ENCODE peak calls at places on chromosomes 5 and 9, in six cellular contexts. T, R, L, U, Z and I are unnamed samples.
A peak's percentile ranks its signal among the peaks of the same experiment; 100 is the strongest.

GRCh38 chr5:54766748-54767147 is 218.6 kb downstream of the ESM1 start:
- DNase-seq in L (no peak), R (no peak), T (peak; percentile 24), Z (no peak), U (no peak), I (no peak)

GRCh38 chr5:52943808-52944207 is 45.3 kb upstream of the ITGA2 start:
- DNase-seq in T (no peak), L (no peak), Z (no peak), U (no peak), R (no peak), I (no peak)

GRCh38 chr5:91928751-91929521 is 545.8 kb upstream of the ARRDC3 start:
- DNase-seq in T (peak; percentile 31), L (no peak), R (peak; percentile 15), Z (no peak), U (no peak), I (no peak)

GRCh38 chr5:36696059-36696673 is 89.8 kb downstream of the SLC1A3 start:
- DNase-seq in L (peak; percentile 22), U (peak; percentile 45), T (peak; percentile 60), Z (peak; percentile 44), R (peak; percentile 82), I (peak; percentile 22)

GRCh38 chr5:147547730-147548129 is 37.9 kb upstream of the DPYSL3 start:
- DNase-seq in Z (no peak), R (no peak), U (no peak), T (no peak), L (no peak), I (no peak)

GRCh38 chr9:125909497-125909896 is 162.3 kb downstream of the PBX3 start:
- DNase-seq in L (no peak), Z (no peak), T (no peak), U (no peak), R (no peak), I (no peak)

GRCh38 chr5:180704362-180704761 is 35.5 kb downstream of the OR2Y1 start:
- DNase-seq in T (no peak), Z (no peak), L (peak; percentile 2), R (no peak), U (no peak), I (no peak)

GRCh38 chr5:61534481-61535267 is 202.6 kb downstream of the ZSWIM6 start:
- DNase-seq in U (no peak), R (no peak), Z (no peak), T (no peak), L (no peak), I (no peak)

GRCh38 chr5:111389390-111390082 is 122.8 kb downstream of the STARD4 start:
- DNase-seq in R (no peak), L (no peak), T (no peak), U (no peak), Z (no peak), I (no peak)

GRCh38 chr5:55668356-55668755 is 43.8 kb downstream of the SLC38A9 start:
- DNase-seq in U (no peak), R (no peak), T (peak; percentile 11), Z (peak; percentile 30), L (peak; percentile 81), I (peak; percentile 72)

GRCh38 chr5:159343295-159344094 is 13.2 kb upstream of the IL12B start:
- DNase-seq in T (no peak), Z (no peak), R (no peak), L (no peak), U (no peak), I (no peak)

GRCh38 chr5:168214071-168214470 is 77.4 kb upstream of the WWC1 start:
- DNase-seq in L (no peak), T (no peak), U (no peak), R (no peak), Z (no peak), I (no peak)

GRCh38 chr9:126365780-126366179 is 39.2 kb downstream of the MVB12B start:
- DNase-seq in L (no peak), T (no peak), R (peak; percentile 60), Z (no peak), U (no peak), I (no peak)

GRCh38 chr9:135100241-135101067 is 13.0 kb downstream of the OLFM1 start:
- DNase-seq in U (no peak), R (no peak), Z (no peak), L (no peak), T (no peak), I (no peak)

GRCh38 chr5:73812962-73813588 is 187.1 kb downstream of the ARHGEF28 start:
- DNase-seq in Z (no peak), T (no peak), U (no peak), L (no peak), R (no peak), I (no peak)

GRCh38 chr5:14871573-14872069 is at the start of gene ANKH:
- DNase-seq in U (peak; percentile 70), R (peak; percentile 95), Z (peak; percentile 48), T (peak; percentile 89), L (no peak), I (peak; percentile 17)

GRCh38 chr5:58381566-58381965 is 78.3 kb downstream of the PLK2 start:
- DNase-seq in L (no peak), Z (no peak), R (no peak), T (no peak), U (no peak), I (no peak)

GRCh38 chr9:96176901-96177718 is 124.9 kb downstream of the HSD17B3 start:
- DNase-seq in U (no peak), T (no peak), L (no peak), Z (peak; percentile 36), R (peak; percentile 67), I (no peak)

GRCh38 chr9:99405369-99405768 is 183.3 kb downstream of the SEC61B start:
- DNase-seq in T (no peak), R (no peak), Z (no peak), U (no peak), L (no peak), I (no peak)

GRCh38 chr9:136808781-136809158 is 1.0 kb downstream of the RABL6 start:
- DNase-seq in R (no peak), Z (no peak), U (no peak), L (no peak), T (no peak), I (no peak)

GRCh38 chr9:95045751-95046150 is 271.8 kb downstream of the FANCC start:
- DNase-seq in L (no peak), R (peak; percentile 62), U (no peak), Z (no peak), T (no peak), I (no peak)

GRCh38 chr5:170405822-170406221 is 16.7 kb upstream of the KCNMB1 start:
- DNase-seq in U (no peak), Z (no peak), L (no peak), T (no peak), R (no peak), I (no peak)

GRCh38 chr5:1523793-1524480 is at the start of gene LPCAT1:
- DNase-seq in Z (no peak), T (peak; percentile 83), R (peak; percentile 97), U (peak; percentile 71), L (no peak), I (no peak)

GRCh38 chr5:117657591-117657990 is 1083.0 kb upstream of the SEMA6A start:
- DNase-seq in T (no peak), U (no peak), R (no peak), Z (no peak), L (no peak), I (no peak)

GRCh38 chr9:3008091-3008490 is 164.2 kb upstream of the PUM3 start:
- DNase-seq in L (no peak), T (no peak), R (peak; percentile 23), U (no peak), Z (no peak), I (no peak)

GRCh38 chr5:82257247-82257646 is 20.9 kb downstream of the RPS23 start:
- DNase-seq in U (no peak), Z (no peak), T (no peak), L (no peak), R (no peak), I (no peak)

GRCh38 chr5:158463971-158464370 is 605.0 kb upstream of the CLINT1 start:
- DNase-seq in Z (peak; percentile 72), U (no peak), R (no peak), T (no peak), L (no peak), I (no peak)

GRCh38 chr5:94540856-94541494 is 77.4 kb downstream of the KIAA0825 start:
- DNase-seq in Z (no peak), U (no peak), R (no peak), L (no peak), T (peak; percentile 5), I (no peak)

GRCh38 chr5:157476699-157477408 is 16.8 kb downstream of the NIPAL4 start:
- DNase-seq in U (peak; percentile 31), Z (peak; percentile 65), T (peak; percentile 79), L (peak; percentile 24), R (peak; percentile 71), I (peak; percentile 26)

GRCh38 chr5:160359816-160360215 is 10.6 kb downstream of the C1QTNF2 start:
- DNase-seq in T (no peak), L (no peak), U (no peak), R (peak; percentile 55), Z (no peak), I (no peak)

GRCh38 chr9:131524578-131525315 is 6.3 kb downstream of the UCK1 start:
- DNase-seq in Z (no peak), R (peak; percentile 61), U (no peak), L (no peak), T (no peak), I (no peak)

GRCh38 chr9:70988551-70988950 is 132.9 kb downstream of the TRPM3 start:
- DNase-seq in Z (no peak), T (no peak), R (no peak), U (no peak), L (no peak), I (no peak)

GRCh38 chr9:137235424-137236237 is 4.9 kb downstream of the SLC34A3 start:
- DNase-seq in Z (no peak), U (no peak), T (no peak), L (no peak), R (peak; percentile 89), I (no peak)

GRCh38 chr5:83688321-83688720 is 32.3 kb downstream of the HAPLN1 start:
- DNase-seq in L (no peak), Z (no peak), T (no peak), R (no peak), U (no peak), I (no peak)

GRCh38 chr5:148910686-148911361 is 84.4 kb downstream of the ADRB2 start:
- DNase-seq in R (no peak), T (no peak), U (no peak), Z (peak; percentile 72), L (no peak), I (peak; percentile 43)

GRCh38 chr5:32210151-32210550 is 36.0 kb upstream of the GOLPH3 start:
- DNase-seq in L (no peak), Z (no peak), R (no peak), U (no peak), T (no peak), I (no peak)

GRCh38 chr9:134681061-134681661 is 39.6 kb downstream of the COL5A1 start:
- DNase-seq in T (no peak), L (no peak), U (no peak), Z (no peak), R (peak; percentile 60), I (no peak)

GRCh38 chr5:150544606-150545219 is 36.8 kb downstream of the NDST1 start:
- DNase-seq in R (peak; percentile 99), Z (peak; percentile 34), T (peak; percentile 86), L (no peak), U (peak; percentile 66), I (no peak)

GRCh38 chr5:150410524-150411244 is 2.0 kb downstream of the CD74 start:
- DNase-seq in U (peak; percentile 19), R (peak; percentile 75), L (no peak), T (peak; percentile 96), Z (peak; percentile 57), I (peak; percentile 48)